ENCODE peak calls at places on chromosomes 4 and X, in five cellular contexts. G is GM12878, F is A549, E is H1, J is HepG2. D is an unnamed sample.

GRCh38 chr4:24794916-24795665 is at the start of gene SOD3:
- DNase-seq in G (no peak), J (peak), E (peak), F (no peak), D (peak)

GRCh38 chrX:88903989-88904718 is 157.1 kb downstream of the CPXCR1 start:
- DNase-seq in F (no peak), J (no peak), E (no peak), G (no peak), D (no peak)

GRCh38 chr4:20844311-20844710 is 144.1 kb downstream of the PACRGL start:
- DNase-seq in G (no peak), F (no peak), E (no peak), J (no peak), D (no peak)

GRCh38 chr4:52869196-52869595 is 7.1 kb downstream of the RASL11B start:
- DNase-seq in J (no peak), F (no peak), G (no peak), E (no peak), D (no peak)

GRCh38 chr4:36244257-36245084 is at the start of gene ARAP2:
- DNase-seq in G (no peak), E (peak), J (no peak), F (peak), D (peak)

GRCh38 chrX:136607236-136607635 is 40.7 kb upstream of the CD40LG start:
- DNase-seq in J (no peak), G (no peak), F (no peak), E (no peak), D (no peak)

GRCh38 chrX:132433551-132433950 is 55.3 kb downstream of the MBNL3 start:
- DNase-seq in G (no peak), J (peak), E (no peak), F (no peak), D (no peak)

GRCh38 chr4:119284876-119285611 is 36.9 kb downstream of the FABP2 start:
- DNase-seq in G (no peak), E (no peak), J (no peak), F (peak), D (no peak)

GRCh38 chr4:101104264-101105052 is 242.9 kb downstream of the PPP3CA start:
- DNase-seq in F (no peak), G (no peak), J (no peak), E (no peak), D (no peak)

GRCh38 chr4:83393908-83394307 is 59.3 kb upstream of the HPSE start:
- DNase-seq in G (no peak), J (no peak), F (no peak), E (no peak), D (no peak)

GRCh38 chr4:1240721-1241465 is 8.0 kb downstream of the CTBP1 start:
- DNase-seq in F (no peak), J (no peak), E (no peak), G (no peak), D (no peak)

GRCh38 chr4:155025762-155026457 is 182.5 kb upstream of the NPY2R start:
- DNase-seq in E (peak), F (peak), G (no peak), J (peak), D (peak)

GRCh38 chr4:52957220-52957686 is 95.1 kb downstream of the RASL11B start:
- DNase-seq in E (no peak), G (no peak), J (no peak), F (no peak), D (no peak)

GRCh38 chr4:152348670-152349069 is 187.2 kb downstream of the FBXW7 start:
- DNase-seq in E (no peak), J (no peak), F (no peak), G (no peak), D (no peak)

GRCh38 chr4:19739101-19739651 is 512.5 kb upstream of the SLIT2 start:
- DNase-seq in G (no peak), F (peak), J (no peak), E (no peak), D (no peak)

DNA sequence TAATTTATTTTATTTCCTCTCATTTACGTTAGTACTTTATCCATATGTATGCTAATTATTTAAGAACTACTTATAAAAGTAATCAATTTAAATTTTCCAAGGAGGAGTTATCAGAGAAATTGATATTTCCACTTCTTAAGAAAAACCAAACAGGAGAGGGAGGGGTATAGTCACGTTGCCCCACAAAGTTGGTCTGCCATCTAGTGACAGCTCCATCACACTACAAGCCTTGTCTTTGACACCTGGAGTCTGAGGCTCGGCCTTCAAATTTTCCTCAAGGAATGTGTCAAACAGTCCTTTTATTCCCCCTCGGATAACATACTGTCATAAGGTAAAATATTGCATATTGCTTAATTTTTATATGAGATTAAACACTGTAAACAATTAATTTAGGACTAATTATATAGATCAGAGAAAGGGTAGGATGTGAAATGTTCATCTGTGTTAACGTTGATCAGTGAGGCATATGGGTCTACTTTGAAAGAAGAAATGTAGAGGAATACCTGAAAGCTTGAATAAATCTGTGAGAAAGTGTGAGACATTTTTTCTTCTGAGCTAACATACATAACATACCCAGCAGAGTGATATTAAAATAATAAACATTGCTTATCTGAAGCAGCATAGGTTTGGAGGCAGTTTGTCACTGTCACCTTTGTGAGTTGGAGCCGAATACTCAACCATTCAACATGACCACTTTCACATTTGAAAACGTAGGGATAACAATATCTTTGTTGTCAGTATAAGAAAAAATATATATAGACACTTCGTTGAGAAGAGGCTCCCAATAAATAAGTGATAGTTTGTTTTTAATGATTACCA is 114.4 kb downstream of the GLRA3 start:
- DNase-seq in F (peak), G (no peak), J (peak), E (peak), D (peak)
- TF ChIP-seq KDM1A in F (no peak), G (no peak), J (no peak), E (no peak), D (no peak)

GRCh38 chrX:71163010-71163409 is 18.4 kb downstream of the NLGN3 start:
- DNase-seq in E (no peak), F (no peak), G (no peak), J (no peak), D (no peak)
- TF ChIP-seq KDM1A in E (no peak), F (no peak), G (no peak), J (no peak), D (no peak)

GRCh38 chr4:8227771-8228318 is 28.8 kb downstream of the SH3TC1 start:
- DNase-seq in F (no peak), J (no peak), G (no peak), E (no peak), D (no peak)

GRCh38 chr4:8230033-8230432 is 30.9 kb downstream of the SH3TC1 start:
- DNase-seq in E (no peak), G (no peak), J (no peak), F (no peak), D (no peak)

GRCh38 chr4:8228319-8229250 is 29.5 kb downstream of the SH3TC1 start:
- DNase-seq in J (no peak), F (peak), G (peak), E (no peak), D (peak)

GRCh38 chr4:8230891-8231290 is 31.8 kb downstream of the SH3TC1 start:
- DNase-seq in F (no peak), J (no peak), G (no peak), E (no peak), D (no peak)

DNA sequence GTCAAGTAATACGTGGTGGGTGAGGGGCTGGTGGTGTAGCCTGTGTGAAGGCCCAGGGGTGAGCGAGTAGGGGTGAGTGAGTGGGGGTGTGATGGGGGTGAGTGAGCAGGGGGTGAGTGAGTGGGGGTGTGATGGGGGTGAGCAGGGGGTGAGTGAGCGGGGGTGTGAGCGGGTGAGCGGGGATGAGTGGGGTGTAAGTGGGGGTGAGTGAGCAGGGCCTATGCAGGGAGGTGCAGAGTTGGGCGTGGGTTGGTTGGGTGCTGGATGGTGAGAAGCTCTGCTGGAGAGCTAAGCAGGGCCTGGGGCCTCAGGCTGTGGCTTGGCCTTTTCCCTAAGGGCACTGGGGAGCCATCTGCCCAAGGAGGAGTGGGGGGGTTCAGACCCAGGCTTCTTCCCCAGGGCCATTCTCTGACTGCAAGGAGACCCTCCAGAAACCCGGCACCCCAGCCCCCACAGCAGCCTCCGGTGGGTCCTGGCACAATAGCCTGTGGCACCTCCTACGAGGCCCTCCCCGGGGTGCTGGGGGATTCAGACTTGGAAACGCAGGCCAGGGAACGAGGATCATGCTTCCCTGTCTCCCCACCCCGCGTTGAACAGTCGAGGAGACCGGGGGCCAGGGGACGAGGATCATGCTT is 30.4 kb downstream of the SH3TC1 start:
- DNase-seq in J (no peak), E (no peak), F (no peak), G (no peak), D (no peak)
- TF ChIP-seq KDM1A in J (no peak), E (no peak), F (no peak), G (no peak), D (no peak)

DNA sequence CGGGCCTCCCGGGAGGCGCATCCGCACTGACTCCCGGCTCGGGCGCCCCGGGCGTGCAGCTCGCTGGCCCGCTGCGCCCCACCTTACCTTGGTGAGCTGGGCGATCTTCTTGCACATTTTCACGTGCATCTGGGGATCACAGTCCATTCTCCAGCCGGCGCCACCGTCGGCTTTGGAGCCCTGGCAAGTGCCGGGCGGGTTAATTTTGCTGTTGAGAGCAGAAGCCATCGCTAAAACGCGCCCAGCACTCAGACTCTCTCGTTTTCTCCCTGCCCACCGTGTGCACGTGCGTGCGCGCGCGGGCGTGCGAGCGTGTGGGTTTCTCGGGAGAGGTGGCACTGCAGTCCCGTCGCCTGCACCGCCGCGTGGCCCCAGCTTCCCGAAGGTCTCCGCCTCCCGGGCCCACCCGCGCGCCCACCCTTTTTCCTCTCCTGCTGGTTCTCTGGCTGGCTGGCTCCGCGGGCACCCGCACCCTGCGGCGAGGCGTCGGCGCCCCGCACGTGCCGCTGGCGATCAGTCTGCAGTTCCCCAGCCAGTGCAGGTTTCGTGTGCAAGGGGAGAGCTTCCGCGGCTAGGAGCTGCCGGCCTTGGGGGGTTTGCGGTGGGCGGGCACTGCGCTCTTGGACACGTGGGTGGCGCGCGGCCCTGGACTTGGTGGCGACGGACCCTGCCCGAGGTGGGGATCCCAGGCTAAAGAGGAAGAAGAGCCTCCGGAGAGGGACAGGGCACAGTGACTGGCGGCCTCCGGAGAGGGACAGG is at the start of gene FAM184B:
- DNase-seq in J (no peak), G (no peak), E (peak), F (no peak), D (no peak)
- TF ChIP-seq KDM1A in J (no peak), G (no peak), E (no peak), F (no peak), D (no peak)

GRCh38 chr4:65126200-65126599 is 544.1 kb downstream of the EPHA5 start:
- DNase-seq in J (no peak), G (no peak), E (no peak), F (no peak), D (no peak)

GRCh38 chr4:65120287-65120686 is 550.0 kb downstream of the EPHA5 start:
- DNase-seq in G (no peak), E (no peak), F (no peak), J (no peak), D (no peak)
- TF ChIP-seq KDM1A in G (no peak), E (no peak), F (no peak), J (no peak), D (no peak)

GRCh38 chr4:181822005-181822375 is 421.2 kb upstream of the TENM3 start:
- DNase-seq in F (no peak), E (no peak), G (no peak), J (no peak), D (no peak)

GRCh38 chr4:181819951-181820350 is 423.3 kb upstream of the TENM3 start:
- DNase-seq in J (no peak), F (no peak), E (no peak), G (no peak), D (no peak)

GRCh38 chr4:181823183-181823582 is 420.0 kb upstream of the TENM3 start:
- DNase-seq in G (no peak), J (no peak), F (no peak), E (no peak), D (no peak)

GRCh38 chr4:181820518-181820917 is 422.7 kb upstream of the TENM3 start:
- DNase-seq in G (no peak), J (peak), E (no peak), F (no peak), D (no peak)

DNA sequence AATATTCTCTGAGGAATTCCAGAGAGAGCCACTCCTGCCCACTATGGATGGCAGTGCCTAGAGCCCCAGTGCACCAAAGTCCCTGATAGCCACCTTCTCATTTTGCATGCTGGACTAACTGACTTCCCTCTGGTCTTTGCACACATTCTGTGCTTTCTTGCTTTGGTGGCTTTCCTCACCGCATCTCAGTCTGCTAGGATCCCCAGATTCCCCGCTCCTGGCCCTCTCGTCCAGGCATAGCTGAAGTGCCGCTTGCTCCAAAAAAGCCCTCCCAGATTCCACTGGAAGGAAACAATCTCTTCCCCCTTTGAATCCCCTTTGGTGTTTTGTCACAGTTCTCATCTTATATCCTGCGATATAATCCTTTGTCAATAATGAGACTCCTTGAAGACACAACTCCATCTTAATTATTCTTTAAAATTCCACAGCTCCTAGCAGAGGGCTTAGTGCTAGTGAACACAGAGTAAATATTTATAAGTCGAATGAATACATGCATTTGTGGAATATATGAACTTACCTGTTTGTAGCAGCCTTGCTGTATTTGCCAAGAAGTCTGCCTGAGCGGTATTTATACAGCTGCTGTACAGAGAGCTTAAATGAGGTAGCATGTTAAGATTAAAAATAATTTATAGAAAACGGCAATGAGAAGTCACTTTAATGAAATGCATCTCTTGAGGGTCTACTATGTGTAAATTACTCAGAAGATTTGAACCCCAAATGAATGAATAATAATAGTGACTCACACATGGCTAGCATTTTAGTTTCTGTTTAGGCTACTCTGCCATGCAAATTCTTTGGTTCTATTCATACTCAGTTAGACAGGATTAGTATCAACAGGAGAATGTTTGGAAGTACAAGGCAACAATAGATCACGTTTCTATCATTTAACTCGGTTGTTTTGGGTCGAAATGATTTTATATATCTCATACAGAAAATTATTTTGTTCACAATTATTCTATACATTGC is 421.9 kb upstream of the TENM3 start:
- DNase-seq in F (no peak), E (no peak), J (no peak), G (no peak), D (no peak)
- TF ChIP-seq KDM1A in F (no peak), E (no peak), J (no peak), G (no peak), D (no peak)

GRCh38 chrX:111363741-111364140 is 48.3 kb downstream of the DCX start:
- DNase-seq in E (no peak), J (no peak), G (no peak), F (no peak), D (no peak)

GRCh38 chrX:111361751-111362150 is 50.2 kb downstream of the DCX start:
- DNase-seq in F (no peak), G (no peak), E (no peak), J (no peak), D (no peak)

GRCh38 chrX:111365770-111366325 is 46.1 kb downstream of the DCX start:
- DNase-seq in J (no peak), E (no peak), F (no peak), G (no peak), D (no peak)

GRCh38 chrX:111355523-111356122 is 56.4 kb downstream of the DCX start:
- DNase-seq in J (no peak), E (no peak), F (no peak), G (no peak), D (no peak)

DNA sequence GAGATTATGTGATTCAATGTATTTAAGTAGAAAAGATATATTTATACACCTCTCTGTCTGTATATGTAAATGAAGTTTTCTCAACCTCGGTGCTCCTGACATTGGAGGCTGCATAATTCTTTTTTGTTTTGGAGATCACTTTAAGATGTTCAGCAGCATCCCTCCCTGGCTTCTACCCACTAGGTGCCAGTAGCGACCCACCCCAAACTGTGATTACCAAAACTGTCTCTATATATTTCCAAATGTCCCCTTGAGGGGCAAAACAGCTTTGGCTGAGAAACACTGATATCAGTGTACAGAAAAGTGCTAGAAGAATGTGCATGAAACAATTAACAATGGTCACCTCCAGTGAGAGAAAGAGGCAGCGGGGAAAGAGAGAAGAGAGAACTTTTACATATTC is 51.2 kb downstream of the DCX start:
- DNase-seq in J (no peak), F (no peak), G (no peak), E (no peak), D (no peak)
- TF ChIP-seq KDM1A in J (no peak), F (no peak), G (no peak), E (no peak), D (no peak)

D was measured in K562.